ENCODE peak calls at places on chromosome 12, in six cellular contexts. L, C, R, Y, N and I are unnamed samples.
A peak's percentile ranks its signal among the peaks of the same experiment; 100 is the strongest.

GRCh38 chr12:22287776-22288621 is 46.5 kb downstream of the ST8SIA1 start:
- DNase-seq in L (no peak), C (no peak), R (peak; percentile 90), Y (no peak), N (no peak), I (no peak)

GRCh38 chr12:120639771-120640721 is at the start of gene CABP1:
- DNase-seq in L (peak; percentile 63), C (peak; percentile 86), R (no peak), Y (peak; percentile 41), N (peak; percentile 63), I (no peak)

GRCh38 chr12:116319851-116320621 is 42.5 kb upstream of the MED13L start:
- DNase-seq in L (no peak), C (no peak), R (peak; percentile 98), Y (peak; percentile 64), N (no peak), I (peak; percentile 78)

GRCh38 chr12:74890237-74890599 is 319.4 kb downstream of the KCNC2 start:
- DNase-seq in L (no peak), C (no peak), R (peak; percentile 91), Y (peak; percentile 35), N (no peak), I (peak; percentile 15)

GRCh38 chr12:13203028-13203922 is 6.7 kb downstream of the EMP1 start:
- DNase-seq in L (no peak), C (no peak), R (no peak), Y (no peak), N (no peak), I (peak; percentile 47)

GRCh38 chr12:103387385-103387784 is 108.4 kb downstream of the C12orf42 start:
- DNase-seq in L (no peak), C (no peak), R (no peak), Y (no peak), N (no peak), I (no peak)

GRCh38 chr12:116397148-116397547 is 119.7 kb upstream of the MED13L start:
- DNase-seq in L (no peak), C (no peak), R (peak; percentile 66), Y (no peak), N (no peak), I (no peak)

GRCh38 chr12:74415633-74416032 is 122.0 kb upstream of the ATXN7L3B start:
- DNase-seq in L (no peak), C (no peak), R (peak; percentile 14), Y (peak; percentile 6), N (no peak), I (no peak)

GRCh38 chr12:122732170-122732569 is 1.5 kb upstream of the HCAR1 start:
- DNase-seq in L (no peak), C (no peak), R (no peak), Y (no peak), N (no peak), I (no peak)